ENCODE peak calls at places on chromosomes 16 and 17, in four cellular contexts. Y, C, J and T are unnamed samples.

GRCh38 chr16:2948807-2949704 is 15.0 kb upstream of the KREMEN2 start:
- DNase-seq in C (no peak), J (no peak), Y (no peak), T (no peak)

GRCh38 chr16:67162439-67163163 is 1.9 kb upstream of the HSF4 start:
- DNase-seq in J (no peak), C (peak; percentile 71), Y (no peak), T (no peak)

GRCh38 chr16:71501562-71501961 is 12.4 kb upstream of the ZNF19 start:
- DNase-seq in Y (no peak), C (no peak), J (no peak), T (no peak)

GRCh38 chr16:77289331-77289809 is 90.2 kb downstream of the SYCE1L start:
- DNase-seq in Y (no peak), J (no peak), C (no peak), T (peak; percentile 73)

GRCh38 chr17:35745246-35745645 is 7.8 kb downstream of the GAS2L2 start:
- DNase-seq in C (no peak), Y (no peak), J (no peak), T (no peak)

GRCh38 chr17:78355045-78355641 is 4.7 kb downstream of the SOCS3 start:
- DNase-seq in C (no peak), Y (no peak), J (peak; percentile 58), T (no peak)

GRCh38 chr16:47533744-47534292 is 72.7 kb downstream of the PHKB start:
- DNase-seq in C (no peak), Y (no peak), J (no peak), T (no peak)

GRCh38 chr17:40541060-40541872 is 24.0 kb downstream of the CCR7 start:
- DNase-seq in C (no peak), Y (no peak), J (peak; percentile 56), T (no peak)

GRCh38 chr16:49600976-49601375 is 227.4 kb downstream of the C16orf78 start:
- DNase-seq in Y (no peak), C (peak; percentile 29), J (no peak), T (no peak)

GRCh38 chr17:75344664-75345063 is 55.4 kb upstream of the SLC25A19 start:
- DNase-seq in J (no peak), Y (peak; percentile 42), C (no peak), T (peak; percentile 36)

GRCh38 chr17:37147301-37147812 is 198.6 kb downstream of the AATF start:
- DNase-seq in C (no peak), Y (no peak), J (peak; percentile 93), T (peak; percentile 33)

GRCh38 chr17:69773081-69773480 is 301.9 kb upstream of the KCNJ16 start:
- DNase-seq in C (no peak), J (no peak), Y (no peak), T (peak; percentile 43)

GRCh38 chr16:57630931-57631845 is 2.8 kb downstream of the ADGRG1 start:
- DNase-seq in C (no peak), Y (no peak), J (no peak), T (no peak)

GRCh38 chr17:58028591-58028990 is 21.5 kb upstream of the SRSF1 start:
- DNase-seq in C (no peak), Y (no peak), J (no peak), T (no peak)

GRCh38 chr16:25996052-25996451 is 304.3 kb downstream of the HS3ST4 start:
- DNase-seq in J (no peak), Y (peak; percentile 26), C (no peak), T (no peak)

GRCh38 chr16:31714899-31715504 is 158.6 kb upstream of the ZNF267 start:
- DNase-seq in C (no peak), Y (no peak), J (no peak), T (no peak)

GRCh38 chr16:86134802-86135461 is 236.0 kb downstream of the IRF8 start:
- DNase-seq in Y (no peak), C (no peak), J (no peak), T (peak; percentile 41)

GRCh38 chr16:49280861-49281331 is 742 bp downstream of the CBLN1 start:
- DNase-seq in C (peak; percentile 62), J (no peak), Y (no peak), T (no peak)

GRCh38 chr17:47785538-47786123 is 36.0 kb downstream of the OSBPL7 start:
- DNase-seq in Y (peak; percentile 74), C (peak; percentile 82), J (peak; percentile 52), T (peak; percentile 16)

GRCh38 chr16:29992371-29992967 is 2.9 kb downstream of the HIRIP3 start:
- DNase-seq in C (no peak), J (no peak), Y (no peak), T (peak; percentile 63)

GRCh38 chr16:14020141-14020540 is 51.0 kb upstream of the MRTFB start:
- DNase-seq in Y (no peak), J (peak; percentile 53), C (no peak), T (no peak)

GRCh38 chr16:64654137-64654652 is 467.7 kb downstream of the CDH11 start:
- DNase-seq in C (no peak), J (no peak), Y (no peak), T (peak; percentile 64)

GRCh38 chr17:64063766-64064224 is 43.4 kb upstream of the ICAM2 start:
- DNase-seq in Y (peak; percentile 50), C (peak; percentile 82), J (peak; percentile 48), T (peak; percentile 27)

GRCh38 chr17:21275579-21276339 is 8.8 kb upstream of the MAP2K3 start:
- DNase-seq in C (peak; percentile 98), J (peak; percentile 61), Y (peak; percentile 93), T (peak; percentile 64)

GRCh38 chr16:66471264-66471663 is 44.2 kb downstream of the BEAN1 start:
- DNase-seq in Y (no peak), J (no peak), C (no peak), T (no peak)

GRCh38 chr16:23334421-23334853 is 32.3 kb downstream of the SCNN1B start:
- DNase-seq in Y (no peak), J (no peak), C (no peak), T (no peak)

GRCh38 chr17:50213026-50214015 is 11.9 kb upstream of the COL1A1 start:
- DNase-seq in Y (peak; percentile 51), J (peak; percentile 73), C (no peak), T (peak; percentile 51)

DNA sequence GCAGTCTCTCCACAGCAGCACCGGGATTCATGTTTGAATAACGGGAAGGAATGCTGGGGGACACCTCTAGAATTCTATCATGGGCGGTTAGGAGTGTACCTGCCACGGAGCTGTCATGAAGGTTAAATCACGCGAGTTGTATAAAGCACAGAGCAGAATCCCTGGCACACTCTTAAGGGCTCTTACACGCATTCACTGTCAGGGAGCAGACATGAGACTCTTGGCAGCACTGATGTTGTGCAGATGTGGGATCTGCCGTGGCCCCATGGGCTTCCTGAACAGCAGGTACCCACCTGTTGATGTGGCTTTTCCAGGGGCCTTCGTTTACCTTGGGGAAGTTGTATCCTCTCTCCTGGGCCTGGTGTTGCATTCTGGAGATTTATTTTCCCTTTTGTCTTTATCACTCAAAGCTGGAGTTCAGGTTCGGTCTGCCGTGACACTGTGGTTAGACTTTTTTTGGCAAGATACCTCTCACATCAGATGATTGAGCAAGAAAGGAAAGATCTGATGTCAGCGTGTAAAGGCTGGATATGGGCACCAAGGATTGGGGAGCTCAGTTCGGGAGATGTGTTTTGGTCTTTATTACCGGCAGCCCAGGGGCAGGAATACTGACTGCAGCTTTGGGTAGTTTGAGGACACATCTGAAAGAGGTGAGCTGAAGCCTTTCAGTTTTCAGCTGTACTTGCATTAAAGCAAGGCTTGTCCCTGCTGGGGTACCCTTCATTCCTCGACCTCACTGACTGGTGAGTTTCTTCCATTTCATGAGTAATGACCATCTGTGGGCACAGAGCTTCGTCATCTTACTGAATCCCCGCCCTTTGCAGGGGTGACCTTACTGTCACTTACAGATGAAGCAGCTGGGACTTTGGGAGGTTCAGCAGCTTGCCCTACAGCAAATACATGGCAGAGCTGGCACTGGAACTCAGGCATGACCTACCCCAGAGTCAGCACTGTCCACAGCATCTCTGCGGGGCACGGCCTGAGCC is 19.3 kb downstream of the KNOP1 start:
- DNase-seq in C (no peak), Y (no peak), J (no peak), T (peak; percentile 20)
- H2AFZ ChIP-seq in C (no peak overlapping the region), Y (no peak overlapping the region), J (no peak overlapping the region), T (no peak overlapping the region)

DNA sequence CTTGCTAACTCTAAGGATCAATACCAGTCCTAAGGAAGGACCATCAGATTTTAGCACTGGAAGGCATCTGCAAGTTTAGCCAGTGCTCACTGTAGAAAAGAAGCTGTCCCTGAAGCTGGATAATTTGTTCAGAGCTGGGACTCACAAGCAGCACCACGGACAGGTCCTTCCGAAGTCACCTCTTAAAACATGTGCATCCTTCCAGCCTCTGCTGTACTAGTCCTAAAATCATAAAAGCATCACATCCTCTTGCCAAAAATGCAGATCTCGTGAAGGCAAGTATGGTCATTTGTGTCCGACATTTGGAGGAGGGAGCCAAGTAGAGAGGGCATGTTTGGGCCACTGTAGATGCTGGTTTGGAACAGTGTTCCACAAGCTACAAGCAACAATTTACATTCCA is 506.9 kb downstream of the RBFOX1 start:
- DNase-seq in C (no peak), J (no peak), Y (no peak), T (no peak)
- TF ChIP-seq MAFK in C (no peak), J (no peak), Y (no peak), T (no peak)

DNA sequence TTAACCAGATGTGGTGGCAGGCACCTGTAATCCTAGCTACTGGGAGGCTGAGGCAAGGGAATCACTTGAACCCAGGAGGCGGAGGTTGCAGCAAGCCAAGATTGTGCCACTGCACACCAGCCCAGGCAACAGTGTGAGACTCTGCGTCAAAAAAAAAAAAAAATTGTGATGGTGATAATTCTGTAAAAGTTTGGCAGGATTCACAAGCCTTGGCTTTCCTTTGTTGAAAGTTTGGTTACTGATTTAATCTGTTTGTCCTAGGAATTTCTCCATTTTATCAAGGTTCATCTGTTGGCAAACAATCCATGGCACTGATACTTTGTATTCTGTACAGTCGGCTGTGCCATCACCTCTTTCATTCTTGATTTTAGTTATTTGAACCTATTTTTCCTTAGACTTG is 15.9 kb downstream of the EIF4A3 start:
- DNase-seq in J (peak; percentile 59), C (no peak), Y (no peak), T (no peak)
- H2AFZ ChIP-seq in J (no peak overlapping the region), C (no peak overlapping the region), Y (no peak overlapping the region), T (no peak overlapping the region)

GRCh38 chr17:10556301-10557005 is 7.0 kb upstream of the MYH2 start:
- DNase-seq in J (no peak), C (no peak), Y (no peak), T (no peak)
- TF ChIP-seq MAFK in J (no peak), C (no peak), Y (no peak), T (no peak)

GRCh38 chr17:42853968-42854790 is 3.2 kb downstream of the AOC3 start:
- DNase-seq in J (peak; percentile 39), C (no peak), Y (no peak), T (no peak)
- H2AFZ ChIP-seq in J (no peak overlapping the region), C (no peak overlapping the region), Y (no peak overlapping the region), T (peak overlapping the region; percentile 23)

GRCh38 chr16:63617990-63618763 is 1503.7 kb downstream of the CDH11 start:
- DNase-seq in Y (no peak), J (no peak), C (no peak), T (no peak)
- TF ChIP-seq MAFK in Y (no peak), J (no peak), C (no peak), T (no peak)

GRCh38 chr17:11803635-11804034 is 193.6 kb downstream of the ZNF18 start:
- DNase-seq in C (no peak), Y (no peak), J (no peak), T (no peak)
- H2AFZ ChIP-seq in C (peak overlapping the region; percentile 92), Y (no peak overlapping the region), J (no peak overlapping the region), T (no peak overlapping the region)